ENCODE peak calls at places on chromosomes 7 and 10, in seven cellular contexts. One of them, this sample, is unnamed.

GRCh38 chr10:19532411-19532810 is 283.8 kb upstream of the PLXDC2 start:
- DNase-seq in AG09309: no peak
- DNase-seq in tibial artery: no peak
- DNase-seq in tibial nerve: no peak
- DNase-seq in ascending aorta: no peak
- DNase-seq in mucosa of descending colon: no peak
- DNase-seq in transverse colon: no peak
- DNase-seq in this sample: no peak

GRCh38 chr10:85791846-85792532 is 574.6 kb downstream of the GRID1 start:
- DNase-seq in transverse colon: no peak
- DNase-seq in mucosa of descending colon: no peak
- DNase-seq in ascending aorta: no peak
- DNase-seq in AG09309: no peak
- DNase-seq in tibial artery: no peak
- DNase-seq in tibial nerve: peak; percentile 40
- DNase-seq in this sample: no peak

GRCh38 chr10:86363833-86364511 is 2.6 kb downstream of the GRID1 start:
- DNase-seq in ascending aorta: no peak
- DNase-seq in tibial nerve: no peak
- DNase-seq in mucosa of descending colon: no peak
- DNase-seq in AG09309: no peak
- DNase-seq in tibial artery: peak; percentile 18
- DNase-seq in transverse colon: no peak
- DNase-seq in this sample: peak; percentile 19

GRCh38 chr10:61837748-61838055 is 63.8 kb upstream of the ARID5B start:
- DNase-seq in tibial artery: no peak
- DNase-seq in ascending aorta: no peak
- DNase-seq in AG09309: no peak
- DNase-seq in mucosa of descending colon: no peak
- DNase-seq in transverse colon: no peak
- DNase-seq in tibial nerve: no peak
- DNase-seq in this sample: no peak

GRCh38 chr7:73622909-73623797 is 1.2 kb downstream of the MLXIPL start:
- DNase-seq in mucosa of descending colon: peak; percentile 61
- DNase-seq in tibial nerve: peak; percentile 46
- DNase-seq in tibial artery: peak; percentile 69
- DNase-seq in transverse colon: peak; percentile 37
- DNase-seq in ascending aorta: no peak
- DNase-seq in AG09309: no peak
- DNase-seq in this sample: no peak

GRCh38 chr10:69439350-69439739 is 11.9 kb upstream of the TSPAN15 start:
- DNase-seq in ascending aorta: no peak
- DNase-seq in tibial artery: no peak
- DNase-seq in transverse colon: peak; percentile 68
- DNase-seq in tibial nerve: no peak
- DNase-seq in mucosa of descending colon: peak; percentile 77
- DNase-seq in AG09309: no peak
- DNase-seq in this sample: no peak

GRCh38 chr7:114431198-114431597 is 16.6 kb downstream of the FOXP2 start:
- DNase-seq in tibial nerve: no peak
- DNase-seq in AG09309: no peak
- DNase-seq in transverse colon: no peak
- DNase-seq in mucosa of descending colon: no peak
- DNase-seq in tibial artery: no peak
- DNase-seq in ascending aorta: no peak
- DNase-seq in this sample: no peak

GRCh38 chr7:101397770-101398324 is 35.2 kb downstream of the COL26A1 start:
- DNase-seq in tibial nerve: no peak
- DNase-seq in AG09309: no peak
- DNase-seq in transverse colon: no peak
- DNase-seq in tibial artery: no peak
- DNase-seq in ascending aorta: no peak
- DNase-seq in mucosa of descending colon: no peak
- DNase-seq in this sample: no peak

GRCh38 chr10:48330269-48330668 is 23.8 kb downstream of the MAPK8 start:
- DNase-seq in ascending aorta: no peak
- DNase-seq in AG09309: peak; percentile 2
- DNase-seq in tibial nerve: no peak
- DNase-seq in transverse colon: no peak
- DNase-seq in tibial artery: no peak
- DNase-seq in mucosa of descending colon: no peak
- DNase-seq in this sample: no peak

GRCh38 chr10:58771850-58772249 is 259.2 kb downstream of the BICC1 start:
- DNase-seq in AG09309: no peak
- DNase-seq in ascending aorta: no peak
- DNase-seq in transverse colon: no peak
- DNase-seq in tibial artery: no peak
- DNase-seq in tibial nerve: no peak
- DNase-seq in mucosa of descending colon: no peak
- DNase-seq in this sample: no peak

GRCh38 chr10:103417601-103418000 is 21.2 kb downstream of the PDCD11 start:
- DNase-seq in AG09309: no peak
- DNase-seq in ascending aorta: no peak
- DNase-seq in tibial nerve: no peak
- DNase-seq in mucosa of descending colon: no peak
- DNase-seq in tibial artery: no peak
- DNase-seq in transverse colon: no peak
- DNase-seq in this sample: no peak

GRCh38 chr7:121116399-121116798 is 127.9 kb downstream of the CPED1 start:
- DNase-seq in mucosa of descending colon: no peak
- DNase-seq in transverse colon: no peak
- DNase-seq in tibial artery: no peak
- DNase-seq in AG09309: no peak
- DNase-seq in tibial nerve: no peak
- DNase-seq in ascending aorta: no peak
- DNase-seq in this sample: no peak

GRCh38 chr7:129069021-129069420 is 14.1 kb upstream of the TNPO3 start:
- DNase-seq in ascending aorta: no peak
- DNase-seq in mucosa of descending colon: no peak
- DNase-seq in AG09309: no peak
- DNase-seq in tibial artery: no peak
- DNase-seq in transverse colon: no peak
- DNase-seq in tibial nerve: no peak
- DNase-seq in this sample: no peak

GRCh38 chr7:50632561-50633413 is 67.6 kb upstream of the DDC start:
- DNase-seq in transverse colon: peak; percentile 59
- DNase-seq in tibial artery: no peak
- DNase-seq in mucosa of descending colon: peak; percentile 43
- DNase-seq in ascending aorta: no peak
- DNase-seq in AG09309: no peak
- DNase-seq in tibial nerve: peak; percentile 6
- DNase-seq in this sample: no peak

DNA sequence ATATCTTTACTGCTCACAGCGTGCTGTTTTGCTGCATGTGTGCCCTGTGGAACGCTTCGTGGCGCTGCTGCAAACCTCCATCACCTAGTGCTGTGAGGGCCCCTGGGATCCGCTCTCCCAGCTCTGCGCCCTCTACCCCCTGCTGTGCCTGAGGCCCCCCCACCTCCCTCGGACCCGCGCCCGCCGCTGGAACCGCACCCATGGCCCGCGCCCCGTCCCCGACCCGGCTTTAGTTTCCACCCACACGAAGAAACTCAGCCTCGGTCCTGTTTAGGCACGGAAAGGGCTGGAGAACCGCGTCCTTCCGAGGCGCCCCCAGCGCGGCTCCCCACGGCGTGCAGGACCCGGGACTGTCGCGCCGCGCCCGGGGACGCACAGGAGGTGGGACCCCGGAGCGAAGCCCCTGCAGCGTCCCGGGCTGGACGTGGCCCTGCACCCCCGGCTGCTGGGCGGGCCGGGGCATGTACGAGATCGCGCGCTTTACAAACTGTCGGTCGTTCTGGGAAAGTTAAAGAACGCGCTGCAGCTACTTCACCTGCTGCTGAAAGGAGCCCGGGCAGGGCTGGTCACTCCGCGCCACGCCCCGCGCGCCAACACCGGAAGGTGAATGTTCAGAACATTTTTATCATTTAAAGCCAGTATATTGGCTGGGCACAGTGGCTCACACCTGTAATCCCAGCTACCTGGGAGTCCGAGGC is 54.3 kb downstream of the BMS1 start:
- DNase-seq in tibial nerve: no peak
- DNase-seq in tibial artery: no peak
- DNase-seq in mucosa of descending colon: peak; percentile 37
- DNase-seq in transverse colon: peak; percentile 11
- DNase-seq in ascending aorta: no peak
- DNase-seq in AG09309: no peak
- DNase-seq in this sample: no peak
- TF ChIP-seq CTCF in tibial nerve: no peak
- TF ChIP-seq CTCF in tibial artery: no peak
- TF ChIP-seq CTCF in mucosa of descending colon: no peak
- TF ChIP-seq CTCF in transverse colon: no peak
- TF ChIP-seq CTCF in ascending aorta: no peak
- TF ChIP-seq CTCF in AG09309: no peak
- TF ChIP-seq CTCF in this sample: no peak

DNA sequence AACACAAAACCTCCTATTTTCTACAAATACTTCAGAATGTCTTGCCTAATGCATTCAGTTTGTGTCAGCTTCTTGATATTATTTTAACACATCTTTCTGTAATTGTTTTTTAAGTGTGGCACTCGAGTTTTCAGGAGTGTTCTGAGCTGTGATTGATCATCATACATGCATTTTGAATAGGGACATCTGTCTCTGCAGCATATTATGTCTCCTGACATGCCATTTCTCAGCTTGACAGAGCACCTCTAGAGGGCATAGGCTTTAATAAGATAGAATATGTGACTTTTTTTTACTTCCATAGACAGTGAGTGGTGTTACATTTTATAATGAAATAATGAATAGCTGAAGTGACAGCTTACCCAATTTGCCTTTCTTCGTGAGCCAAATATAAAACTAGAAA is 219.2 kb upstream of the HDAC9 start:
- DNase-seq in tibial nerve: no peak
- DNase-seq in ascending aorta: no peak
- DNase-seq in mucosa of descending colon: no peak
- DNase-seq in tibial artery: no peak
- DNase-seq in AG09309: no peak
- DNase-seq in transverse colon: no peak
- DNase-seq in this sample: no peak
- TF ChIP-seq CTCF in tibial nerve: no peak
- TF ChIP-seq CTCF in ascending aorta: no peak
- TF ChIP-seq CTCF in mucosa of descending colon: no peak
- TF ChIP-seq CTCF in tibial artery: no peak
- TF ChIP-seq CTCF in AG09309: no peak
- TF ChIP-seq CTCF in transverse colon: no peak
- TF ChIP-seq CTCF in this sample: no peak

GRCh38 chr10:131831561-131831960 is 69.2 kb upstream of the PPP2R2D start:
- DNase-seq in tibial nerve: no peak
- DNase-seq in AG09309: no peak
- DNase-seq in ascending aorta: no peak
- DNase-seq in tibial artery: peak; percentile 16
- DNase-seq in mucosa of descending colon: no peak
- DNase-seq in transverse colon: no peak
- DNase-seq in this sample: peak; percentile 4
- TF ChIP-seq CTCF in tibial nerve: no peak
- TF ChIP-seq CTCF in AG09309: no peak
- TF ChIP-seq CTCF in ascending aorta: no peak
- TF ChIP-seq CTCF in tibial artery: no peak
- TF ChIP-seq CTCF in mucosa of descending colon: no peak
- TF ChIP-seq CTCF in transverse colon: no peak
- TF ChIP-seq CTCF in this sample: no peak

GRCh38 chr10:8013619-8014018 is 40.9 kb upstream of the GATA3 start:
- DNase-seq in mucosa of descending colon: no peak
- DNase-seq in transverse colon: no peak
- DNase-seq in tibial artery: no peak
- DNase-seq in AG09309: no peak
- DNase-seq in ascending aorta: no peak
- DNase-seq in tibial nerve: no peak
- DNase-seq in this sample: no peak

GRCh38 chr10:8013011-8013410 is 41.5 kb upstream of the GATA3 start:
- DNase-seq in ascending aorta: no peak
- DNase-seq in tibial nerve: no peak
- DNase-seq in mucosa of descending colon: no peak
- DNase-seq in transverse colon: no peak
- DNase-seq in AG09309: no peak
- DNase-seq in tibial artery: no peak
- DNase-seq in this sample: no peak

GRCh38 chr10:8004469-8005000 is 50.0 kb upstream of the GATA3 start:
- DNase-seq in mucosa of descending colon: no peak
- DNase-seq in tibial nerve: no peak
- DNase-seq in AG09309: no peak
- DNase-seq in transverse colon: no peak
- DNase-seq in tibial artery: no peak
- DNase-seq in ascending aorta: no peak
- DNase-seq in this sample: no peak

GRCh38 chr10:8006274-8006999 is 48.1 kb upstream of the GATA3 start:
- DNase-seq in AG09309: no peak
- DNase-seq in tibial nerve: no peak
- DNase-seq in transverse colon: no peak
- DNase-seq in mucosa of descending colon: no peak
- DNase-seq in tibial artery: no peak
- DNase-seq in ascending aorta: no peak
- DNase-seq in this sample: no peak

DNA sequence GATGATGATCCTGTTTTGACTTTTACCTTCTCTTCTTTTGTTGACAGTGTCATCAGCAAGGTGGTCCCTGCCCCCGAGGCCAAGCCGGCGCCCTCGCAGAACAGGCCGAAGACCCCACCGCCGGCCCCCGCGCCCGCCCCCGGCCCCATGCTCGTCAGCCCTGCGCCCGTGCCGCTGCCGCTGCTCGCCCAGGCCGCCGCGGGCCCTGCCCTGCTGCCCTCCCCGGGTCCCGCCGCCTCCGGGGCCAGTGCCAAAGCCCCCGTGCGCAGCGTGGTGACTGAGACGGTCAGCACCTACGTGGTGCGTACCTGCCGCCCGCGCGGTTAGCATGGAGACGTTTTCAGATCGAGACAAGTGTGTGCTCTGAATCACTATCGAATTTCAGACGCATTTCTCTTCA is 45.5 kb upstream of the GATA3 start:
- DNase-seq in mucosa of descending colon: no peak
- DNase-seq in ascending aorta: no peak
- DNase-seq in transverse colon: no peak
- DNase-seq in tibial nerve: no peak
- DNase-seq in AG09309: no peak
- DNase-seq in tibial artery: no peak
- DNase-seq in this sample: no peak
- TF ChIP-seq CTCF in mucosa of descending colon: no peak
- TF ChIP-seq CTCF in ascending aorta: no peak
- TF ChIP-seq CTCF in transverse colon: no peak
- TF ChIP-seq CTCF in tibial nerve: no peak
- TF ChIP-seq CTCF in AG09309: no peak
- TF ChIP-seq CTCF in tibial artery: no peak
- TF ChIP-seq CTCF in this sample: no peak

GRCh38 chr10:64271983-64272382 is 750.8 kb downstream of the REEP3 start:
- DNase-seq in tibial artery: no peak
- DNase-seq in ascending aorta: no peak
- DNase-seq in tibial nerve: no peak
- DNase-seq in transverse colon: no peak
- DNase-seq in mucosa of descending colon: no peak
- DNase-seq in AG09309: no peak
- DNase-seq in this sample: no peak
- TF ChIP-seq CTCF in tibial artery: no peak
- TF ChIP-seq CTCF in ascending aorta: no peak
- TF ChIP-seq CTCF in tibial nerve: no peak
- TF ChIP-seq CTCF in transverse colon: no peak
- TF ChIP-seq CTCF in mucosa of descending colon: no peak
- TF ChIP-seq CTCF in AG09309: no peak
- TF ChIP-seq CTCF in this sample: no peak

This sample was measured in omental fat pad.